ENCODE peak calls at places on chromosomes 7 and 10, in six cellular contexts. R is EL; Q is stimulated activated CD8-positive, alpha-beta memory T cell treated with anti-CD3 and anti-CD28 coated beads, Interleukin-7, amount 100 ng/mL, for 4 hours; A is CD4-positive, alpha-beta memory T cell; J is effector CD4-positive, alpha-beta T cell; X is CD8-positive, alpha-beta T cell. C is an unnamed sample.

GRCh38 chr10:3763852-3764625 is 21.0 kb downstream of the KLF6 start:
- DNase-seq in J (no peak), X (no peak), Q (no peak), A (no peak), R (peak), C (peak)

GRCh38 chr7:140923358-140924006 is 1.2 kb downstream of the BRAF start:
- DNase-seq in X (no peak), R (peak), A (no peak), J (no peak), Q (no peak), C (no peak)

GRCh38 chr10:13769926-13770325 is 183.2 kb downstream of the PRPF18 start:
- DNase-seq in A (no peak), Q (no peak), X (no peak), R (peak), J (no peak), C (peak)

GRCh38 chr7:620052-620451 is 100.4 kb upstream of the PDGFA start:
- DNase-seq in J (no peak), A (no peak), X (no peak), Q (no peak), R (peak), C (no peak)

GRCh38 chr10:88986549-88987242 is 3.9 kb upstream of the FAS start:
- DNase-seq in X (no peak), J (no peak), A (peak), R (peak), Q (no peak), C (peak)

GRCh38 chr7:143329471-143330170 is 13.7 kb downstream of the CLCN1 start:
- DNase-seq in X (no peak), J (no peak), A (no peak), R (no peak), Q (no peak), C (no peak)

GRCh38 chr7:156545989-156546388 is 94.6 kb upstream of the RNF32 start:
- DNase-seq in X (no peak), A (no peak), J (no peak), R (no peak), Q (no peak), C (no peak)

GRCh38 chr10:100333821-100334469 is 3.9 kb upstream of the PKD2L1 start:
- DNase-seq in J (no peak), R (peak), Q (no peak), X (no peak), A (no peak), C (no peak)

GRCh38 chr10:482036-482435 is 207.4 kb downstream of the DIP2C start:
- DNase-seq in A (no peak), Q (no peak), J (no peak), X (no peak), R (no peak), C (no peak)

GRCh38 chr10:100654835-100655759 is 90.3 kb upstream of the PAX2 start:
- DNase-seq in Q (peak), A (peak), X (peak), J (no peak), R (no peak), C (no peak)

GRCh38 chr10:89553064-89553734 is 17.8 kb upstream of the SLC16A12 start:
- DNase-seq in R (peak), X (no peak), J (no peak), A (no peak), Q (no peak), C (peak)

GRCh38 chr7:117051808-117052207 is 98.5 kb downstream of the ST7 start:
- DNase-seq in Q (no peak), A (no peak), R (no peak), J (no peak), X (no peak), C (no peak)

GRCh38 chr7:55951637-55952351 is at the start of gene MRPS17:
- DNase-seq in R (peak), A (peak), Q (peak), J (peak), X (peak), C (peak)

GRCh38 chr10:125455855-125456254 is 227.1 kb downstream of the TEX36 start:
- DNase-seq in A (no peak), R (no peak), J (no peak), Q (no peak), X (no peak), C (no peak)

GRCh38 chr7:158609313-158609974 is 21.8 kb upstream of the PTPRN2 start:
- DNase-seq in R (no peak), J (no peak), X (no peak), Q (no peak), A (no peak), C (no peak)

GRCh38 chr7:92843034-92843760 is 6.8 kb upstream of the CDK6 start:
- DNase-seq in R (peak), X (no peak), A (no peak), Q (no peak), J (no peak), C (peak)

GRCh38 chr7:1512781-1513656 is 8.8 kb upstream of the INTS1 start:
- DNase-seq in R (peak), A (peak), J (no peak), X (peak), Q (peak), C (peak)

GRCh38 chr10:5840314-5841307 is 27.4 kb upstream of the GDI2 start:
- DNase-seq in X (peak), A (no peak), R (no peak), J (no peak), Q (no peak), C (no peak)

GRCh38 chr7:1112625-1113547 is 25.0 kb downstream of the GPER1 start:
- DNase-seq in X (no peak), A (no peak), R (no peak), J (no peak), Q (no peak), C (no peak)

GRCh38 chr10:102420443-102420809 is 210 bp upstream of the FBXL15 start:
- DNase-seq in X (no peak), A (no peak), Q (peak), J (no peak), R (no peak), C (no peak)

GRCh38 chr10:113496124-113496523 is 56.7 kb upstream of the HABP2 start:
- DNase-seq in J (no peak), A (no peak), X (no peak), Q (no peak), R (no peak), C (no peak)

GRCh38 chr7:30931161-30931926 is 19.7 kb downstream of the AQP1 start:
- DNase-seq in X (no peak), R (peak), Q (no peak), J (no peak), A (no peak), C (no peak)

GRCh38 chr7:150451097-150451793 is 815 bp downstream of the GIMAP8 start:
- DNase-seq in R (no peak), X (peak), J (peak), A (peak), Q (peak), C (no peak)